ENCODE peak calls at places on chromosomes 2 and 18, in five cellular contexts. One of them, this sample, is unnamed.

GRCh38 chr2:232781765-232782164 is 5.4 kb upstream of the KCNJ13 start:
- DNase-seq in H9: no peak
- DNase-seq in H1: no peak
- DNase-seq in neuronal stem cell: no peak
- DNase-seq in trophoblast cell: peak; percentile 21
- DNase-seq in this sample: peak; percentile 70

GRCh38 chr2:129902731-129903585 is 76.5 kb upstream of the RAB6C start:
- DNase-seq in H9: no peak
- DNase-seq in H1: peak; percentile 20
- DNase-seq in neuronal stem cell: no peak
- DNase-seq in trophoblast cell: no peak
- DNase-seq in this sample: no peak

GRCh38 chr2:47568164-47568861 is 165.4 kb downstream of the MSH2 start:
- DNase-seq in H9: no peak
- DNase-seq in H1: no peak
- DNase-seq in neuronal stem cell: no peak
- DNase-seq in trophoblast cell: peak; percentile 30
- DNase-seq in this sample: no peak

GRCh38 chr2:9232886-9233285 is 26.3 kb downstream of the ASAP2 start:
- DNase-seq in H9: no peak
- DNase-seq in H1: no peak
- DNase-seq in neuronal stem cell: no peak
- DNase-seq in trophoblast cell: peak; percentile 89
- DNase-seq in this sample: peak; percentile 64

GRCh38 chr18:10370716-10371115 is 83.7 kb upstream of the APCDD1 start:
- DNase-seq in H9: no peak
- DNase-seq in H1: no peak
- DNase-seq in neuronal stem cell: no peak
- DNase-seq in trophoblast cell: peak; percentile 75
- DNase-seq in this sample: no peak

GRCh38 chr2:118032169-118033013 is 18.5 kb upstream of the CCDC93 start:
- DNase-seq in H9: peak; percentile 39
- DNase-seq in H1: peak; percentile 52
- DNase-seq in neuronal stem cell: peak; percentile 23
- DNase-seq in trophoblast cell: peak; percentile 72
- DNase-seq in this sample: peak; percentile 53

GRCh38 chr2:44639399-44639798 is 277.7 kb downstream of the CAMKMT start:
- DNase-seq in H9: no peak
- DNase-seq in H1: no peak
- DNase-seq in neuronal stem cell: no peak
- DNase-seq in trophoblast cell: no peak
- DNase-seq in this sample: no peak

GRCh38 chr2:205386109-205386508 is 296.2 kb upstream of the NRP2 start:
- DNase-seq in H9: no peak
- DNase-seq in H1: no peak
- DNase-seq in neuronal stem cell: no peak
- DNase-seq in trophoblast cell: no peak
- DNase-seq in this sample: no peak

GRCh38 chr18:35481960-35482366 is 15.8 kb downstream of the INO80C start:
- DNase-seq in H9: no peak
- DNase-seq in H1: no peak
- DNase-seq in neuronal stem cell: no peak
- DNase-seq in trophoblast cell: peak; percentile 87
- DNase-seq in this sample: no peak

GRCh38 chr2:45759310-45759851 is 107.9 kb downstream of the PRKCE start:
- DNase-seq in H9: no peak
- DNase-seq in H1: no peak
- DNase-seq in neuronal stem cell: no peak
- DNase-seq in trophoblast cell: no peak
- DNase-seq in this sample: peak; percentile 84

GRCh38 chr2:50431958-50432650 is 599.8 kb downstream of the NRXN1 start:
- DNase-seq in H9: no peak
- DNase-seq in H1: no peak
- DNase-seq in neuronal stem cell: no peak
- DNase-seq in trophoblast cell: no peak
- DNase-seq in this sample: no peak

GRCh38 chr2:54650612-54651011 is 72.8 kb upstream of the EML6 start:
- DNase-seq in H9: no peak
- DNase-seq in H1: no peak
- DNase-seq in neuronal stem cell: no peak
- DNase-seq in trophoblast cell: no peak
- DNase-seq in this sample: no peak

GRCh38 chr2:37573818-37574388 is 97.5 kb downstream of the CDC42EP3 start:
- DNase-seq in H9: no peak
- DNase-seq in H1: no peak
- DNase-seq in neuronal stem cell: no peak
- DNase-seq in trophoblast cell: no peak
- DNase-seq in this sample: no peak

GRCh38 chr2:119223521-119224390 is at the start of gene STEAP3:
- DNase-seq in H9: peak; percentile 90
- DNase-seq in H1: peak; percentile 84
- DNase-seq in neuronal stem cell: peak; percentile 71
- DNase-seq in trophoblast cell: peak; percentile 68
- DNase-seq in this sample: peak; percentile 55

GRCh38 chr2:95024306-95024880 is 1.1 kb upstream of the MAL start:
- DNase-seq in H9: no peak
- DNase-seq in H1: no peak
- DNase-seq in neuronal stem cell: no peak
- DNase-seq in trophoblast cell: no peak
- DNase-seq in this sample: no peak

GRCh38 chr2:11891591-11891990 is 145.2 kb downstream of the LPIN1 start:
- DNase-seq in H9: no peak
- DNase-seq in H1: no peak
- DNase-seq in neuronal stem cell: no peak
- DNase-seq in trophoblast cell: no peak
- DNase-seq in this sample: no peak

GRCh38 chr18:52348209-52348608 is 8.2 kb downstream of the DCC start:
- DNase-seq in H9: peak; percentile 50
- DNase-seq in H1: peak; percentile 64
- DNase-seq in neuronal stem cell: no peak
- DNase-seq in trophoblast cell: peak; percentile 26
- DNase-seq in this sample: no peak

GRCh38 chr2:54613794-54614257 is 109.6 kb upstream of the EML6 start:
- DNase-seq in H9: no peak
- DNase-seq in H1: no peak
- DNase-seq in neuronal stem cell: no peak
- DNase-seq in trophoblast cell: no peak
- DNase-seq in this sample: no peak

GRCh38 chr18:46050268-46050667 is 21.8 kb downstream of the PSTPIP2 start:
- DNase-seq in H9: no peak
- DNase-seq in H1: peak; percentile 27
- DNase-seq in neuronal stem cell: no peak
- DNase-seq in trophoblast cell: no peak
- DNase-seq in this sample: no peak

GRCh38 chr2:109117780-109118179 is 11.2 kb upstream of the SH3RF3 start:
- DNase-seq in H9: no peak
- DNase-seq in H1: no peak
- DNase-seq in neuronal stem cell: no peak
- DNase-seq in trophoblast cell: no peak
- DNase-seq in this sample: no peak
- H2BK12ac ChIP-seq in H9: no peak overlapping the region
- H2BK12ac ChIP-seq in H1: no peak overlapping the region
- H2BK12ac ChIP-seq in neuronal stem cell: no peak overlapping the region
- H2BK12ac ChIP-seq in trophoblast cell: no peak overlapping the region
- H2BK12ac ChIP-seq in this sample: no peak overlapping the region

GRCh38 chr2:42954227-42954962 is 162.0 kb upstream of the HAAO start:
- DNase-seq in H9: no peak
- DNase-seq in H1: no peak
- DNase-seq in neuronal stem cell: no peak
- DNase-seq in trophoblast cell: no peak
- DNase-seq in this sample: peak; percentile 51

GRCh38 chr2:42949125-42949524 is 156.7 kb upstream of the HAAO start:
- DNase-seq in H9: no peak
- DNase-seq in H1: no peak
- DNase-seq in neuronal stem cell: no peak
- DNase-seq in trophoblast cell: no peak
- DNase-seq in this sample: no peak

GRCh38 chr2:42947809-42948595 is 155.6 kb upstream of the HAAO start:
- DNase-seq in H9: no peak
- DNase-seq in H1: no peak
- DNase-seq in neuronal stem cell: no peak
- DNase-seq in trophoblast cell: no peak
- DNase-seq in this sample: no peak

GRCh38 chr2:42953216-42953615 is 160.8 kb upstream of the HAAO start:
- DNase-seq in H9: no peak
- DNase-seq in H1: no peak
- DNase-seq in neuronal stem cell: no peak
- DNase-seq in trophoblast cell: no peak
- DNase-seq in this sample: no peak

DNA sequence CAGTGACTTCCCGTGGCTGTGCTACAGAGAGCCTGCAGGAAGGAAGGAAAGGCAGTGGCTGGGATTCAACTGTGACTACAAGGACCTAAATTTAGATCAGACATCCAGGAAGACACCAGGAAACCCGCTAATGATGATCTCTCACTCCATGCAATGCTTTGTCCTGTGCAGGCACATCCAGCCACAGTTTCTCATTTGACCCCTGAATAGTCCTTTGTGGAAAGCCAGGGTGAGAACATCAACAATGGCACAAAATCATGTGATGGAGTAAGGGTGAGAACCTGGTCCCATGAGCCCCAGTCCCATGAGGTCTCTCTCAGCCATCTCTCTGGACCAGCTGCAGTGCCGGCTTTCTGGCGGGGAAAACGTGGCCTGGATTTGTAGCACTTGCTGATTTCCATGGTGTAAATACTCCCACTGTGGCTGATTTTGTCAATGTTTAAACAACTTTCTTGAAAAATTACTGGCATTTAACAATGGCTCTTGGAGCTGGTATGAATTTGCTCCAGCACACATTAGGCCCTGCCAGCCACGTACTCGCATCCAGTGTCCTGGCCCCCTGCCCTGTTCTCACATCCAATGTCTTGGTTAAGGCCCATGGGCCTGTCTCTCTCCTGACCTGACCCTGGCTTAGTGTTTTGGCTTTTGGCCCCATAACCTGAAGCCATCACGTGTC is 159.0 kb upstream of the HAAO start:
- DNase-seq in H9: no peak
- DNase-seq in H1: no peak
- DNase-seq in neuronal stem cell: no peak
- DNase-seq in trophoblast cell: no peak
- DNase-seq in this sample: peak; percentile 59
- H3K27ac ChIP-seq in H9: no peak overlapping the region
- H3K27ac ChIP-seq in H1: no peak overlapping the region
- H3K27ac ChIP-seq in neuronal stem cell: no peak overlapping the region
- H3K27ac ChIP-seq in trophoblast cell: no peak overlapping the region
- H3K27ac ChIP-seq in this sample: peak overlapping the region; percentile 65

GRCh38 chr2:30705056-30705455 is 102.2 kb downstream of the CAPN13 start:
- DNase-seq in H9: peak; percentile 8
- DNase-seq in H1: peak; percentile 24
- DNase-seq in neuronal stem cell: no peak
- DNase-seq in trophoblast cell: no peak
- DNase-seq in this sample: no peak
- H4K8ac ChIP-seq in H9: no peak overlapping the region
- H4K8ac ChIP-seq in H1: no peak overlapping the region
- H4K8ac ChIP-seq in neuronal stem cell: no peak overlapping the region
- H4K8ac ChIP-seq in trophoblast cell: no peak overlapping the region
- H4K8ac ChIP-seq in this sample: peak overlapping the region; percentile 35

DNA sequence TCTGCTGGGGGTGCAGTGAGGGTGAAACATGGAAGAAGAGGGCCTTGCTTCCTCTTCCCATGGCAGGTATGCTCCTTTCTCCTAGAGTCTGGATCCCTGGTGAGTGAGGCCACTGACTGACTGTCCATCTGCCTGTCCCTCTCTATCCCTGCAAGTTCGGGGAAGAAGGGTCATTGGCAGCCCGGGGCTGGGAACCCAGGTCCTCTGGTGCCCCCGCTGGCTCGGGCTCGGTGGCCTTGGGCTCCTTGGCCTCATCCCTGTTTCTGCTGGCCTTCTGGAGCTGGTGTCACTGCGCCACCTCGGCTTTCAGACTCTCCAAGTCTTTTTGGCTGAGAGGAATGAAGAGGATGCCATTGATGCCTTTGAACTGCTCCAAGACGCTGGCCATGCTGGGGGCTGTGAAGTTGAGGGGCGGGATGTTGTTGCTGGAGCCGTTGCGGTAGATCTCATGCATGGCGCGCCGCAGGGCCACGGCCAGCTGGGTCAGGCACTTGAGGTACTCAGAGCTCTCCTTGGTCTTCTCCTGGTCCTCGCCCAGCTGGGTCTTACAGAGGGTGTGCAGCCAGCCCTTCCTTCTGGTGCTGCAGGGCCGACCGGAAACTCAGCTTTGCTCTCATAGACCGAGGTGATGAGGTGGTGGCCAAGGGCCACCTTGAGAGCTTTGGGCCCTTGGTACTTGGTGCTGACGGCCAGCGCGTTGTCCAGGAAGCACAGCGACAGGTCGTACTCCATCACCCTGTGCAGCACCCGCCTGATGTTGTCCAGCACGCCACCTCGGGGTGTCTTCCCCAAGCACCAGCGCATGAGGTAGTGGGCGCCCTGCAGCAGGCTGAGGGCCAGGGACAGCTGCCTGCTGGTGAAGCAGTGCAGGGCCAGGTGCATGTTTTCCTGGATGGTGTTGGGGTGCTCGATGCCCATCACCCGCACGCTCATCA is 6.3 kb downstream of the MEP1B start:
- DNase-seq in H9: no peak
- DNase-seq in H1: no peak
- DNase-seq in neuronal stem cell: no peak
- DNase-seq in trophoblast cell: no peak
- DNase-seq in this sample: no peak
- H2BK12ac ChIP-seq in H9: no peak overlapping the region
- H2BK12ac ChIP-seq in H1: no peak overlapping the region
- H2BK12ac ChIP-seq in neuronal stem cell: no peak overlapping the region
- H2BK12ac ChIP-seq in trophoblast cell: no peak overlapping the region
- H2BK12ac ChIP-seq in this sample: no peak overlapping the region

GRCh38 chr2:55885944-55886281 is 37.7 kb downstream of the EFEMP1 start:
- DNase-seq in H9: no peak
- DNase-seq in H1: no peak
- DNase-seq in neuronal stem cell: no peak
- DNase-seq in trophoblast cell: no peak
- DNase-seq in this sample: no peak

GRCh38 chr2:55887351-55887750 is 36.2 kb downstream of the EFEMP1 start:
- DNase-seq in H9: no peak
- DNase-seq in H1: no peak
- DNase-seq in neuronal stem cell: no peak
- DNase-seq in trophoblast cell: no peak
- DNase-seq in this sample: no peak

GRCh38 chr2:55891671-55892071 is 31.9 kb downstream of the EFEMP1 start:
- DNase-seq in H9: no peak
- DNase-seq in H1: no peak
- DNase-seq in neuronal stem cell: no peak
- DNase-seq in trophoblast cell: peak; percentile 43
- DNase-seq in this sample: peak; percentile 47

GRCh38 chr2:55887906-55888625 is 35.5 kb downstream of the EFEMP1 start:
- DNase-seq in H9: no peak
- DNase-seq in H1: no peak
- DNase-seq in neuronal stem cell: no peak
- DNase-seq in trophoblast cell: peak; percentile 66
- DNase-seq in this sample: peak; percentile 88

GRCh38 chr2:55888941-55889340 is 34.6 kb downstream of the EFEMP1 start:
- DNase-seq in H9: no peak
- DNase-seq in H1: no peak
- DNase-seq in neuronal stem cell: peak; percentile 55
- DNase-seq in trophoblast cell: peak; percentile 54
- DNase-seq in this sample: no peak
- H3K27ac ChIP-seq in H9: no peak overlapping the region
- H3K27ac ChIP-seq in H1: no peak overlapping the region
- H3K27ac ChIP-seq in neuronal stem cell: peak overlapping the region; percentile 68
- H3K27ac ChIP-seq in trophoblast cell: no peak overlapping the region
- H3K27ac ChIP-seq in this sample: no peak overlapping the region

GRCh38 chr2:101463458-101463857 is 11.5 kb downstream of the RFX8 start:
- DNase-seq in H9: no peak
- DNase-seq in H1: no peak
- DNase-seq in neuronal stem cell: no peak
- DNase-seq in trophoblast cell: no peak
- DNase-seq in this sample: no peak
- H4K8ac ChIP-seq in H9: no peak overlapping the region
- H4K8ac ChIP-seq in H1: no peak overlapping the region
- H4K8ac ChIP-seq in neuronal stem cell: no peak overlapping the region
- H4K8ac ChIP-seq in trophoblast cell: no peak overlapping the region
- H4K8ac ChIP-seq in this sample: peak overlapping the region; percentile 89